ENCODE peak calls at places on chromosomes 12 and 14, in five cellular contexts. Y, W, N, I and M are unnamed samples.
A peak's percentile ranks its signal among the peaks of the same experiment; 100 is the strongest.

GRCh38 chr14:37969511-37969979 is 238.2 kb upstream of the SSTR1 start:
- DNase-seq in Y (no peak), N (no peak), I (no peak), W (no peak), M (no peak)

GRCh38 chr12:6825398-6826124 is 2.6 kb upstream of the P3H3 start:
- DNase-seq in N (peak; percentile 93), W (peak; percentile 60), I (peak; percentile 47), Y (peak; percentile 91), M (peak; percentile 84)

GRCh38 chr12:91628656-91629055 is 446.0 kb upstream of the DCN start:
- DNase-seq in W (peak; percentile 6), N (peak; percentile 22), I (no peak), Y (no peak), M (no peak)

GRCh38 chr14:100873083-100873482 is 30.4 kb downstream of the RTL1 start:
- DNase-seq in Y (no peak), I (no peak), N (no peak), W (no peak), M (no peak)

GRCh38 chr12:112749081-112749480 is 42.5 kb upstream of the RPH3A start:
- DNase-seq in Y (no peak), W (no peak), N (no peak), I (no peak), M (no peak)

GRCh38 chr12:120677765-120678473 is 9.0 kb upstream of the MLEC start:
- DNase-seq in I (no peak), Y (no peak), N (no peak), W (no peak), M (peak; percentile 53)

GRCh38 chr12:25701290-25701689 is 148.2 kb upstream of the LMNTD1 start:
- DNase-seq in Y (no peak), N (no peak), I (peak; percentile 1), W (peak; percentile 74), M (peak; percentile 80)

GRCh38 chr14:70822706-70823185 is 13.4 kb upstream of the MAP3K9 start:
- DNase-seq in I (no peak), Y (peak; percentile 89), N (peak; percentile 70), W (no peak), M (no peak)

GRCh38 chr12:40752011-40752410 is 59.8 kb downstream of the CNTN1 start:
- DNase-seq in I (no peak), W (no peak), N (no peak), Y (no peak), M (no peak)

GRCh38 chr14:51367600-51367931 is 127.5 kb downstream of the TMX1 start:
- DNase-seq in W (peak; percentile 51), Y (no peak), I (no peak), N (peak; percentile 85), M (no peak)

GRCh38 chr12:78229491-78230209 is 399.0 kb downstream of the NAV3 start:
- DNase-seq in I (peak; percentile 44), W (peak; percentile 36), N (peak; percentile 42), Y (peak; percentile 60), M (peak; percentile 83)

GRCh38 chr12:119225454-119225853 is 46.7 kb downstream of the HSPB8 start:
- DNase-seq in I (no peak), N (no peak), Y (peak; percentile 33), W (no peak), M (no peak)

GRCh38 chr12:52480073-52480472 is 6.5 kb upstream of the KRT6C start:
- DNase-seq in W (no peak), I (no peak), N (no peak), Y (no peak), M (no peak)

GRCh38 chr12:121916719-121917118 is 1.7 kb upstream of the CFAP251 start:
- DNase-seq in Y (peak; percentile 74), I (no peak), W (no peak), N (peak; percentile 34), M (peak; percentile 46)

GRCh38 chr12:129193263-129193871 is 340.1 kb downstream of the GLT1D1 start:
- DNase-seq in Y (peak; percentile 37), W (no peak), N (no peak), I (no peak), M (peak; percentile 60)

GRCh38 chr12:116142936-116143882 is 134.3 kb downstream of the MED13L start:
- DNase-seq in W (peak; percentile 92), I (no peak), N (no peak), Y (no peak), M (peak; percentile 93)

GRCh38 chr12:100669922-100670321 is 96.4 kb downstream of the GAS2L3 start:
- DNase-seq in Y (no peak), I (no peak), W (no peak), N (no peak), M (no peak)

GRCh38 chr12:131929530-131930456 is 717 bp downstream of the PUS1 start:
- DNase-seq in Y (peak; percentile 71), W (no peak), I (no peak), N (peak; percentile 49), M (peak; percentile 37)

GRCh38 chr12:78385541-78385940 is 479.0 kb upstream of the SYT1 start:
- DNase-seq in W (no peak), I (no peak), Y (no peak), N (peak; percentile 67), M (peak; percentile 34)

GRCh38 chr12:113436586-113436985 is 14.4 kb downstream of the SDSL start:
- DNase-seq in N (no peak), I (no peak), W (no peak), Y (no peak), M (no peak)

GRCh38 chr14:52873694-52874093 is 77.2 kb downstream of the FERMT2 start:
- DNase-seq in I (no peak), Y (no peak), W (no peak), N (peak; percentile 90), M (no peak)

GRCh38 chr12:28568709-28569108 is 378.5 kb downstream of the CCDC91 start:
- DNase-seq in I (no peak), Y (no peak), N (peak; percentile 72), W (peak; percentile 73), M (no peak)

DNA sequence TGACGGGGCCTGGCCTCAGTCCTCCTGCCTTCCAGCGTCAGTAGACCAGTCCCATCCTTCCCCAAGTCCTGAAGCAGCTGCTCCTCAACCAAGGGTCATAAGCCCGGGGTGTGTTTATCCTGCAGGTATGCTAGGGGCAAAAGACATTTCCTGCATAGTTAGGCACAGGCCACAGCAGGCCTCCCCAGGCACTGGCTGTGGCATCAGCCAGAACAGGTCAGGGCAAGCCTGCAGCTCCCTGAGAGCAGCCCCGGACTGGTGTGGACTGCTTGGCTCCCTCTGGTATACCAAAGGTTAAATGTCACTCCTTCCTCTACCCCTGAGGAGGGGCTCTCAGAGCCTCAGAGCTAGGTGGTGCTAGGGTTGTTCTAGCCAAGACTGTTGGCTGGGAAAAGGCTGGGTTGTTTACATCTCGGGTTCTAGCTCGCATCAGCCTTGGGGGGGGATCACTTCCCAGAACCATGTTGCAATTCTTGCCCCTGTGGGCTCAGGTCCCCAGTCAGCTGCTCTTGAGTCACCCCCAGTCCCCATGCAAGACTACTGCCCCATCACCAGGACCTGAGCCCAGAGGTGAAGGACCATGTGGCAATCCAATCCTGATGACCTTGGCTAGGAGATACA is 2.9 kb downstream of the MMP14 start:
- DNase-seq in Y (no peak), N (peak; percentile 49), W (no peak), I (no peak), M (no peak)
- H3K4me3 ChIP-seq in Y (no peak overlapping the region), N (peak overlapping the region; percentile 97), W (peak overlapping the region; percentile 93), I (no peak overlapping the region), M (no peak overlapping the region)

DNA sequence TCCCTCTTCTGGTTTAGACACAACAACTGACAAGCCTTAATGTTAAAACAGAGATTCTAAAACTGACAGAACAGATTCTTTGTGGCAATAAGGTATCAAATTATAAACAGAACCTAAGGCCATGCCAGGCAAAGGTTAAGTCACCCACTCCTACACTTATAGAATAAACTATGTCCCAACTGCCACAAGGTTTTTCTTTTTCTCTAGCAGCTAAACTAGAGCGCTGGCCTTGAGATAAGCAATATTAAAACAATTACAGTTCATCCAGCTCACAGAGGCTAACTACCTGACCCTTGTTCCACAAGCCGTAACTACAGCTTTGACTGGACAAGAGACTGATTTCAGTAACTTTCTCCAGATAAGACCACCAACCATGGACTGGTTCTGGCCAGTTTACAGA is 62.1 kb upstream of the VASH1 start:
- DNase-seq in N (no peak), I (no peak), Y (no peak), W (no peak), M (no peak)
- H3K9ac ChIP-seq in N (no peak overlapping the region), I (no peak overlapping the region), Y (no peak overlapping the region), W (no peak overlapping the region), M (no peak overlapping the region)

GRCh38 chr12:53917126-53917525 is 21.5 kb upstream of the HOXC13 start:
- DNase-seq in I (no peak), W (no peak), N (no peak), Y (no peak), M (no peak)
- H3K27me3 ChIP-seq in I (peaks cover 3% of the 10 kb centered on the region), W (peaks cover 4% of the 10 kb centered on the region), N (peaks cover 59% of the 10 kb centered on the region), Y (peaks cover 100% of the 10 kb centered on the region), M (no peaks in the 10 kb centered on the region)

DNA sequence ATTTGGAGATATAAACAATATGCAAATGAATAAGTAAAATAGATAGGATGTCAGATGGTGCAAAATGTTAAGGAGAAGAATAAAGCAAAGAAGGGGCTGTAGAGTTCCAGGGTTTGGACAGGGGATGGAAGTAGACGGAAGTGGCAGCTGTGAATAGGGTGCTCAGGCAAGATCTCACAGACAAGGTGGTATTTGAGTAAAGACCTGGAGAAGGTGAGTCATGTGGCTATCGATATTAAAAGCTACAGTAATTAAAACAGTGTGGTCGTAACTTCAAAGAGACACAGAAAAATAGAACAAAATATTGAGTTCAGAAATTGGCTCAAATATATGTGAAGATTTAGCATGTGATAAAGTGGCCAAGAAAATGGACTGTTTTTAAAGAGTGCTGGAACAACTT is 61.3 kb upstream of the SLC38A2 start:
- DNase-seq in N (no peak), W (no peak), I (peak; percentile 75), Y (no peak), M (no peak)
- H3K4me3 ChIP-seq in N (no peak overlapping the region), W (no peak overlapping the region), I (peak overlapping the region; percentile 25), Y (no peak overlapping the region), M (no peak overlapping the region)